ENCODE peak calls at places on chromosomes 1 and 21, in six cellular contexts. K is neural progenitor cell, R is osteoblast, W is sigmoid colon, F is epithelial cell of esophagus, B is fibroblast of lung. Q is an unnamed sample.

GRCh38 chr1:18926315-18927081 is 24.1 kb upstream of the ALDH4A1 start:
- DNase-seq in B (peak), R (peak), W (peak), K (no peak), F (peak), Q (peak)

GRCh38 chr21:37564924-37565529 is 198.5 kb downstream of the DYRK1A start:
- DNase-seq in W (no peak), F (no peak), R (no peak), B (no peak), K (peak), Q (no peak)

GRCh38 chr1:177586429-177586828 is 383.4 kb downstream of the SEC16B start:
- DNase-seq in B (peak), W (no peak), K (no peak), F (peak), R (peak), Q (peak)

GRCh38 chr1:78437393-78437792 is 53.4 kb upstream of the PTGFR start:
- DNase-seq in K (no peak), R (peak), W (no peak), F (no peak), B (no peak), Q (peak)

GRCh38 chr1:54850737-54851136 is 36.3 kb downstream of the DHCR24 start:
- DNase-seq in R (peak), B (peak), W (no peak), K (no peak), F (peak), Q (peak)

GRCh38 chr21:43597052-43597451 is 62.2 kb downstream of the HSF2BP start:
- DNase-seq in K (no peak), R (no peak), B (peak), F (peak), W (no peak), Q (peak)

GRCh38 chr1:94284481-94284880 is 47.1 kb upstream of the ARHGAP29 start:
- DNase-seq in W (no peak), F (no peak), B (peak), K (no peak), R (no peak), Q (no peak)

GRCh38 chr1:207032528-207033017 is at the start of gene C1orf116:
- DNase-seq in K (peak), F (peak), B (no peak), R (peak), W (no peak), Q (no peak)

GRCh38 chr1:200911361-200911760 is 16.7 kb downstream of the INAVA start:
- DNase-seq in B (no peak), F (no peak), R (no peak), K (no peak), W (peak), Q (no peak)

GRCh38 chr1:154974086-154974807 is at the start of gene CKS1B:
- DNase-seq in W (peak), B (peak), F (peak), K (peak), R (peak), Q (peak)

GRCh38 chr1:52191395-52191965 is 49.6 kb downstream of the ZFYVE9 start:
- DNase-seq in K (no peak), R (no peak), B (no peak), F (no peak), W (no peak), Q (peak)

GRCh38 chr1:77378723-77379533 is 97.1 kb downstream of the AK5 start:
- DNase-seq in B (peak), R (no peak), K (no peak), F (no peak), W (no peak), Q (peak)

GRCh38 chr1:246725191-246725590 is 982 bp downstream of the SCCPDH start:
- DNase-seq in B (no peak), R (no peak), W (no peak), K (no peak), F (no peak), Q (no peak)

GRCh38 chr1:156513189-156513588 is 12.6 kb upstream of the MEF2D start:
- DNase-seq in B (peak), R (no peak), K (no peak), W (peak), F (no peak), Q (peak)

GRCh38 chr21:34691396-34692032 is 22.7 kb downstream of the CLIC6 start:
- DNase-seq in R (no peak), F (peak), B (no peak), K (no peak), W (no peak), Q (no peak)

GRCh38 chr1:173418107-173418985 is 58.8 kb upstream of the PRDX6 start:
- DNase-seq in W (no peak), R (no peak), B (peak), K (no peak), F (peak), Q (peak)

GRCh38 chr1:156226116-156226538 is 13.3 kb downstream of the PMF1 start:
- DNase-seq in K (no peak), W (no peak), F (no peak), B (no peak), R (no peak), Q (no peak)

GRCh38 chr1:89125571-89126233 is at the start of gene GBP2:
- DNase-seq in F (peak), R (peak), B (peak), K (no peak), W (no peak), Q (peak)

GRCh38 chr1:24316659-24317058 is 2.5 kb upstream of the GRHL3 start:
- DNase-seq in F (no peak), R (peak), B (no peak), K (no peak), W (no peak), Q (no peak)

GRCh38 chr1:23719162-23719820 is 24.0 kb upstream of the ELOA start:
- DNase-seq in R (peak), W (no peak), K (no peak), B (peak), F (peak), Q (no peak)

GRCh38 chr1:201606581-201606980 is 67.7 kb downstream of the NAV1 start:
- DNase-seq in R (no peak), K (no peak), W (no peak), B (no peak), F (no peak), Q (peak)

GRCh38 chr1:164836614-164837018 is 277.6 kb downstream of the PBX1 start:
- DNase-seq in B (no peak), W (no peak), K (no peak), F (no peak), R (no peak), Q (peak)

GRCh38 chr1:22365331-22366295 is 86.0 kb upstream of the ZBTB40 start:
- DNase-seq in F (no peak), B (no peak), K (no peak), W (no peak), R (no peak), Q (no peak)

GRCh38 chr1:32494196-32494595 is 29.3 kb downstream of the ZBTB8B start:
- DNase-seq in K (no peak), R (no peak), F (peak), W (no peak), B (no peak), Q (peak)

GRCh38 chr1:24865168-24865567 is 64.9 kb downstream of the RUNX3 start:
- DNase-seq in F (no peak), R (no peak), W (no peak), B (no peak), K (no peak), Q (no peak)

GRCh38 chr1:53272349-53272748 is 34.0 kb upstream of the MAGOH start:
- DNase-seq in B (no peak), K (no peak), W (no peak), F (no peak), R (no peak), Q (no peak)

GRCh38 chr21:41678944-41679343 is 87.9 kb downstream of the RIPK4 start:
- DNase-seq in K (peak), R (peak), B (peak), W (peak), F (peak), Q (peak)

GRCh38 chr1:221431068-221431651 is 310.7 kb downstream of the DUSP10 start:
- DNase-seq in F (no peak), K (no peak), R (peak), B (peak), W (no peak), Q (peak)

GRCh38 chr1:58500036-58500435 is 46.5 kb downstream of the OMA1 start:
- DNase-seq in W (no peak), R (no peak), F (no peak), K (no peak), B (no peak), Q (no peak)

GRCh38 chr1:227886993-227887696 is 60.6 kb downstream of the WNT9A start:
- DNase-seq in R (peak), F (no peak), W (peak), B (peak), K (peak), Q (peak)

GRCh38 chr1:230825061-230825803 is 43.1 kb downstream of the C1orf198 start:
- DNase-seq in R (peak), K (no peak), W (no peak), B (peak), F (peak), Q (peak)

GRCh38 chr1:9767964-9768668 is 55.6 kb downstream of the CLSTN1 start:
- DNase-seq in R (no peak), W (peak), B (no peak), K (no peak), F (no peak), Q (no peak)

GRCh38 chr21:19855522-19855921 is 1142.7 kb upstream of the NCAM2 start:
- DNase-seq in K (no peak), W (no peak), B (no peak), R (no peak), F (no peak), Q (no peak)

DNA sequence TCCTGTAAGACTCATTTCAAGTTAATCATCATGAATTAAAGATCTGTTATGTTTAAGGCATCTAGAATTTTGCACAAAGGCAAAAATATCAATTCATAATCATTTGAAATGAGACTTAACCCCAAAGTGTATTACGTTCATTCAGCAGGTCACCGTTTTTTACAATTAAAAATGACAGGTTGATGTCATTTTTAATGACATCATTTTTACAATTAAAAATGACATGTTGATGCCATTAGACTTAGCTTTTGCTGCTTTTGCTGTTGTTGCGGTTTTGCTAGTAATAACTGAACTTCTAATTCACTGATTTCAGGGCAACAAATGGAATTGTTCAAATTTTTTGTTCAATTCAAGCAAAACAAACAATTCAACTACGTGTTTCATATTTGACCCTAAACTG is 17.0 kb downstream of the PRMT6 start:
- DNase-seq in K (no peak), R (no peak), F (no peak), W (no peak), B (no peak), Q (no peak)
- H3K4me3 ChIP-seq in K (no peak), R (no peak), F (no peak), W (no peak), B (no peak), Q (no peak)

GRCh38 chr1:5481889-5482288 is 510.3 kb downstream of the NPHP4 start:
- DNase-seq in W (no peak), R (no peak), B (no peak), F (no peak), K (peak), Q (no peak)
- TF ChIP-seq CTCF in W (no peak), R (no peak), B (no peak), F (no peak), K (peak), Q (no peak)

GRCh38 chr1:30814292-30814691 is 56.7 kb upstream of the LAPTM5 start:
- DNase-seq in F (no peak), R (no peak), W (no peak), K (no peak), B (no peak), Q (no peak)
- H3K4me3 ChIP-seq in F (no peak), R (no peak), W (no peak), K (no peak), B (no peak), Q (no peak)

GRCh38 chr1:27527857-27528700 is 38.1 kb upstream of the WASF2 start:
- DNase-seq in K (peak), B (no peak), W (no peak), R (peak), F (peak), Q (no peak)
- TF ChIP-seq CTCF in K (no peak), B (no peak), W (no peak), R (no peak), F (no peak), Q (no peak)

GRCh38 chr1:204713541-204713940 is 28.0 kb upstream of the LRRN2 start:
- DNase-seq in W (no peak), K (no peak), F (no peak), B (no peak), R (peak), Q (no peak)
- H3K4me3 ChIP-seq in W (no peak), K (no peak), F (no peak), B (no peak), R (no peak), Q (no peak)

GRCh38 chr21:38922474-38922873 is 116.7 kb downstream of the ETS2 start:
- DNase-seq in W (no peak), K (no peak), B (no peak), R (no peak), F (no peak), Q (no peak)
- TF ChIP-seq CTCF in W (no peak), K (no peak), B (no peak), R (no peak), F (no peak), Q (no peak)

GRCh38 chr1:27357281-27358037 is 9.3 kb downstream of the MAP3K6 start:
- DNase-seq in R (peak), W (peak), K (peak), B (peak), F (peak), Q (peak)
- H3K4me3 ChIP-seq in R (no peak), W (no peak), K (no peak), B (no peak), F (no peak), Q (no peak)

GRCh38 chr1:212684076-212684475 is 15.6 kb downstream of the BATF3 start:
- DNase-seq in K (no peak), R (no peak), B (no peak), W (no peak), F (no peak), Q (no peak)
- TF ChIP-seq CTCF in K (no peak), R (no peak), B (no peak), W (no peak), F (no peak), Q (no peak)

Q was measured in fibroblast of the aortic adventitia.